ENCODE peak calls at places on chromosome 13, in six cellular contexts. Z, W, F, T, S and Y are unnamed samples.

GRCh38 chr13:75294110-75294509 is 187.9 kb downstream of the TBC1D4 start:
- DNase-seq in T (no peak), S (no peak), W (no peak), F (no peak), Z (no peak), Y (no peak)

GRCh38 chr13:50581586-50582196 is 261.8 kb downstream of the DLEU7 start:
- DNase-seq in Z (no peak), W (no peak), T (no peak), S (no peak), F (no peak), Y (no peak)

GRCh38 chr13:107258599-107259187 is 690.8 kb upstream of the ARGLU1 start:
- DNase-seq in T (no peak), W (no peak), S (no peak), Z (peak), F (no peak), Y (peak)

GRCh38 chr13:92355213-92355612 is 871.4 kb upstream of the GPC6 start:
- DNase-seq in T (peak), Z (no peak), F (peak), S (peak), W (peak), Y (peak)

GRCh38 chr13:90362718-90363117 is 984.8 kb upstream of the MIR17HG start:
- DNase-seq in T (no peak), S (peak), W (no peak), F (no peak), Z (no peak), Y (peak)

GRCh38 chr13:27018230-27018875 is 153.3 kb downstream of the USP12 start:
- DNase-seq in T (no peak), W (no peak), S (no peak), Z (no peak), F (no peak), Y (no peak)

GRCh38 chr13:37736040-37736439 is 133.5 kb downstream of the TRPC4 start:
- DNase-seq in F (no peak), S (no peak), T (no peak), W (peak), Z (no peak), Y (no peak)

GRCh38 chr13:99426426-99426825 is 74.8 kb upstream of the TM9SF2 start:
- DNase-seq in S (no peak), T (no peak), F (no peak), Z (peak), W (no peak), Y (no peak)

GRCh38 chr13:111488466-111489132 is 168.2 kb downstream of the TEX29 start:
- DNase-seq in S (no peak), Z (no peak), F (no peak), W (no peak), T (no peak), Y (no peak)

GRCh38 chr13:76965759-76966421 is 17.6 kb downstream of the ACOD1 start:
- DNase-seq in Z (peak), W (no peak), S (peak), F (peak), T (peak), Y (peak)

GRCh38 chr13:49643003-49643651 is 14.8 kb downstream of the ARL11 start:
- DNase-seq in W (no peak), Z (no peak), T (peak), S (no peak), F (no peak), Y (no peak)

GRCh38 chr13:41502676-41503075 is 45.3 kb downstream of the RGCC start:
- DNase-seq in W (no peak), S (no peak), T (peak), Z (no peak), F (no peak), Y (no peak)

GRCh38 chr13:38763446-38764381 is 76.8 kb downstream of the FREM2 start:
- DNase-seq in Z (peak), W (peak), F (peak), T (peak), S (peak), Y (peak)
- H3K4me3 ChIP-seq in Z (no peak), W (peak), F (no peak), T (no peak), S (no peak), Y (no peak)

DNA sequence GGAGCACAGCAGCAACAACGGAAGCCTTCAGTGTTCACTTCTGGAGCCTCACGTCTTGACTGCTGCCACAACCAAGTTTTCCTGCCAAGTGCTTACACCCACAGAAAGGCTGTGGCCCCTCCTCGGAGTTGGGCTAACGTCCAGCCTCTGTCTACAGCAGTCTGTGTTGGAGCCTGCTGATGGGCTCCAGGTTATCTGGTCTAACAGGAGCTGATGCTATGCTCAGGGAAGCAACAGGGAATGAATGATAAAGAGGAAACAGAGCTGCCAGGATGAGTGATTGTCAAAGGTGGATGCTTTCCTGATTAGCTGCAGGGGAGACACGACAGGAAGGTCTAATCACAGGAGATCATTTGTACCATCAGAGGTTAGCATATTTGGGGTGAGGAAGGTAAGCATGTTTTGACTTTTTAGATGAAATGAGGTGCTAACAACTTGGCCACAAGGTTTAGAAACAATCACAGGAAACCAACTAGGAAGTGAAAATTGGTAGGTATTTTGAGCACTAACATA is 53.8 kb upstream of the RCBTB2 start:
- DNase-seq in F (no peak), W (no peak), Z (peak), T (peak), S (peak), Y (peak)
- H3K4me3 ChIP-seq in F (no peak), W (no peak), Z (no peak), T (no peak), S (no peak), Y (no peak)

DNA sequence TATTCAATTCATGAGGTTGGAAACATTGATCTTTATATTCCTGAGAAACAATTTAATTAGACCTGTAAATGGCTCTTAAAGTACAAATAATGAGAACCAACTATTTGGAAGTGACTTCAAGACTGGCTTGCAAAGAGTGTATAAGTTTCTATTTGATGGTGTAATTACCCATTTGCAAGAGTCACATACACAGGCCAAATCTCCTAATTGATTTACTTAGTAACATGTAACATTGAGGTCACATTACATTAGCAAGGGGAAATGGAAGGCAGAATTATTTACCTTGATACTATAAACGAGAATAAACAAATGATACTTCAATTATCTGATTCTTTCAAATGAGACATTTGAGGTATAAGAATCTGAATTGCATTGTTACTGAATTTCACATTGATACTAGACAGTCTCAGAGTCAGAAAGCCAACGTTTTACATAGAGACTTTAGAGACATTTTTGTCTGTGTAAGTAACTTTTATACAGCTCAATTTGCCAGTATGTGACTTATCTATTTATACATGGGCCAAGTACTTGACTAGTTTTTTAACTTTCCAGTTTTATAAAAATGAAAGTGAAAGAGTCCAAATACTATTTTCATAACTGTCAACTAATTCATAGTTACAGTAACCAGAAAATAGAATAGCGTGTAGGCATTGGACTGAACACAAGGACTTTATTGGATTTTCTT is 95.6 kb upstream of the RFC3 start:
- DNase-seq in Z (peak), S (peak), W (no peak), F (no peak), T (no peak), Y (peak)
- H3K4me3 ChIP-seq in Z (peak), S (no peak), W (no peak), F (no peak), T (no peak), Y (no peak)

GRCh38 chr13:110339975-110340550 is 33.0 kb downstream of the COL4A2 start:
- DNase-seq in S (no peak), T (no peak), W (no peak), Z (no peak), F (no peak), Y (no peak)
- H3K4me3 ChIP-seq in S (no peak), T (no peak), W (no peak), Z (no peak), F (no peak), Y (no peak)

DNA sequence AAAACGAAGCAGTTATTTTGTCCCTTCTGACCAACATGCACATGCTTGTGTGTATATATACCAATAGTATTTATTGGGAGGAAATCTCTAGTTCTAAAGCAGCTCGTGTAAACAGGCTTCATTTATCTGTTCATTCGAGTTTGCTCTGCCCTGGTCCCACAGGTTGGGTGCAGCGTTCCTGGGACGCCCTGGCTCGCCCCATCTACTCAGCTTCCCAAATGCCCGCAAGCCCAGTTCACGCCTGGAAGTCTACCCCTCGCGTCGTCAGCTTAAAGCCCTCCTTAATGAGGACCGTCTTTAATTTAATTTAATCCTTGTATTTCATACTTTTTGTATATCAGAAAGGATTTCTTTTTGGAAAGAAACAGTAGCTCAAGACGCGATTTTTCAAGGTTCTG is 604 bp downstream of the THSD1 start:
- DNase-seq in T (no peak), F (peak), W (peak), S (peak), Z (peak), Y (no peak)
- H3K4me3 ChIP-seq in T (no peak), F (peak), W (peak), S (peak), Z (peak), Y (peak)

GRCh38 chr13:66139250-66139649 is 1090.9 kb downstream of the PCDH9 start:
- DNase-seq in W (no peak), S (no peak), F (no peak), Z (no peak), T (no peak), Y (no peak)
- H3K4me3 ChIP-seq in W (no peak), S (no peak), F (no peak), Z (no peak), T (no peak), Y (no peak)

GRCh38 chr13:113404723-113405471 is 41.0 kb upstream of the GRTP1 start:
- DNase-seq in W (no peak), F (no peak), Z (no peak), S (no peak), T (no peak), Y (no peak)

GRCh38 chr13:113405481-113406300 is 41.8 kb upstream of the GRTP1 start:
- DNase-seq in F (no peak), Z (no peak), S (no peak), T (no peak), W (no peak), Y (no peak)

GRCh38 chr13:113407531-113408393 is 43.8 kb upstream of the GRTP1 start:
- DNase-seq in S (no peak), T (no peak), F (no peak), W (peak), Z (peak), Y (no peak)

GRCh38 chr13:113407103-113407530 is 43.2 kb upstream of the GRTP1 start:
- DNase-seq in F (no peak), T (no peak), Z (no peak), S (no peak), W (no peak), Y (no peak)

GRCh38 chr13:113406321-113407102 is 42.6 kb upstream of the GRTP1 start:
- DNase-seq in F (no peak), W (no peak), T (no peak), Z (no peak), S (no peak), Y (no peak)
- H3K4me3 ChIP-seq in F (no peak), W (no peak), T (no peak), Z (no peak), S (no peak), Y (no peak)

GRCh38 chr13:25879466-25879865 is 172.3 kb downstream of the SHISA2 start:
- DNase-seq in W (no peak), Z (no peak), S (no peak), F (no peak), T (no peak), Y (no peak)

GRCh38 chr13:25881136-25881926 is 170.5 kb downstream of the SHISA2 start:
- DNase-seq in Z (no peak), T (no peak), W (no peak), S (no peak), F (no peak), Y (no peak)

GRCh38 chr13:25882732-25883357 is 169.0 kb downstream of the SHISA2 start:
- DNase-seq in T (no peak), W (peak), Z (no peak), F (peak), S (no peak), Y (no peak)

GRCh38 chr13:25885418-25885817 is 166.4 kb downstream of the SHISA2 start:
- DNase-seq in Z (no peak), W (no peak), T (no peak), S (no peak), F (peak), Y (no peak)

DNA sequence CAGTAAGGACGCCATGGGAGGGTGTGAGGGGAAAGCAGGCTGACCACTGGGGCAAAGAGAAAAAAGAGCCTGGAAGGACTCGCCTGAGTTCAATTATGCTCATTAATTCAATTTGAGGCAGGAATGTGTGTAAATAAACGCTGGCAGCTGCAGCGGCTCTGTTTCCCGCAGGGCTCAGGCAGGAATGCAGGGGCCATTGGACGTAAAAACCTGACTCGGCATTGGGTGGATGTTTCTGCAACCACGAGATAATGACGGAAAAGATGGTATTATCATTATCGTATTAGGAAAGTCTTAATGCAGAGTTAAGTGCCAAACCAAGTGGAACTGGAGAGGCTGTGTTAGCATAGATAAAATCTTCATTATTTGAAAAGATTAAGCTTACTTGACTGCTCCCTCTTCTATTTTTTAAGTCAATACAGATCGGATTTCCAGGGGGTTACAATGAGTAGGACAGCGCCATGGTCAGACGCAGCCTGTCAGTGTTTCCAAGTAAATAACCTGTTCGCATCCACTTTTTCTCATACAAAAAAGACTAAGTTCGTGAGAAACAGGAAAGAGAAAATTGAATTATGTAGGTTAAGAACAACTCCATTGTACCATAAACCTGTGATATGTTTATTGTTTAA is 169.8 kb downstream of the SHISA2 start:
- DNase-seq in Z (no peak), S (no peak), F (peak), T (no peak), W (peak), Y (no peak)
- H3K4me3 ChIP-seq in Z (no peak), S (no peak), F (no peak), T (no peak), W (peak), Y (no peak)

DNA sequence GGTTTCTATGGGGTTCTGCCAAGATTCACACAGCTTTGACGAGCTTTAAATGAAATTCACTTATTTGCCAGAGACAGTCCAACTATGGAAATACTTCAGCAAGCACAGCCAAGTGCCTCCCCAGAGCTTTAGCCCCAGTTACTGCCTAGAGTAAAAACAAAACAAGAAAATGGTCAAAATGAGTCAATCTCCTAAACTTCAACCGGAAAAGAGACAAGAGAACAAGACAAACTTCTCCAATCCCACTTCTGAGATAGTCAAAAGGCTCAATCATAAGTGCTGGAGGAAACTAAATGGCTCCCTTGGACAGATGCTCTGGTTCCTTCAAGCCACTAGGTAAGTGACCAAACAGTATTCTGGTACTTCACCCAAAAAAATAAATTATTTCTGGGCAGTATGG is 65.8 kb downstream of the KATNAL1 start:
- DNase-seq in T (no peak), F (no peak), W (no peak), S (peak), Z (no peak), Y (peak)
- H3K4me3 ChIP-seq in T (no peak), F (no peak), W (no peak), S (no peak), Z (no peak), Y (no peak)